ENCODE peak calls at places on chromosomes 2 and 18, in four cellular contexts. W is vagina, G is osteoblast, K is Peyer's patch. R is an unnamed sample.

GRCh38 chr2:207711750-207712487 is 479 bp downstream of the CCNYL1 start:
- DNase-seq in W (no peak), G (no peak), K (peak), R (peak)

GRCh38 chr2:23595601-23596251 is 210.7 kb downstream of the KLHL29 start:
- DNase-seq in W (no peak), G (peak), K (peak), R (no peak)

GRCh38 chr2:11796190-11797171 is 50.0 kb downstream of the LPIN1 start:
- DNase-seq in W (peak), G (no peak), K (no peak), R (no peak)

GRCh38 chr2:64765160-64765805 is 111.6 kb upstream of the SERTAD2 start:
- DNase-seq in W (no peak), G (no peak), K (no peak), R (no peak)

GRCh38 chr18:2846241-2846637 is 567 bp upstream of the EMILIN2 start:
- DNase-seq in W (no peak), G (peak), K (peak), R (no peak)

GRCh38 chr2:121707344-121707919 is 29.2 kb downstream of the NIFK start:
- DNase-seq in W (no peak), G (no peak), K (peak), R (no peak)

GRCh38 chr18:73991570-73991969 is 156.1 kb downstream of the FBXO15 start:
- DNase-seq in W (no peak), G (no peak), K (no peak), R (no peak)

GRCh38 chr18:63604791-63605567 is 17.8 kb downstream of the SERPINB13 start:
- DNase-seq in W (no peak), G (no peak), K (no peak), R (no peak)

GRCh38 chr2:53200072-53200471 is 567.5 kb upstream of the CHAC2 start:
- DNase-seq in W (no peak), G (no peak), K (no peak), R (no peak)

GRCh38 chr18:3624818-3625716 is 175.1 kb downstream of the TGIF1 start:
- DNase-seq in W (no peak), G (peak), K (no peak), R (peak)

GRCh38 chr2:7899923-7900322 is 781.9 kb upstream of the ID2 start:
- DNase-seq in W (no peak), G (no peak), K (no peak), R (no peak)

GRCh38 chr2:136527560-136527959 is 237.8 kb upstream of the THSD7B start:
- DNase-seq in W (no peak), G (no peak), K (no peak), R (no peak)

GRCh38 chr2:216508229-216508628 is 9.6 kb downstream of the RPL37A start:
- DNase-seq in W (no peak), G (no peak), K (no peak), R (no peak)

GRCh38 chr2:72793798-72794447 is 31.9 kb downstream of the EXOC6B start:
- DNase-seq in W (no peak), G (peak), K (no peak), R (no peak)

GRCh38 chr18:73840319-73841065 is 307.1 kb downstream of the FBXO15 start:
- DNase-seq in W (no peak), G (no peak), K (no peak), R (no peak)

GRCh38 chr2:74099835-74100234 is 47.9 kb downstream of the BOLA3 start:
- DNase-seq in W (no peak), G (peak), K (no peak), R (no peak)

GRCh38 chr2:112593761-112594160 is 9.4 kb downstream of the CHCHD5 start:
- DNase-seq in W (no peak), G (peak), K (no peak), R (no peak)

GRCh38 chr2:227529871-227530270 is 57.9 kb downstream of the AGFG1 start:
- DNase-seq in W (no peak), G (no peak), K (no peak), R (no peak)

GRCh38 chr18:9537638-9538037 is 62.3 kb downstream of the RALBP1 start:
- DNase-seq in W (no peak), G (no peak), K (no peak), R (no peak)

GRCh38 chr2:191738667-191739066 is 60.7 kb downstream of the NABP1 start:
- DNase-seq in W (no peak), G (no peak), K (no peak), R (no peak)

GRCh38 chr2:222381556-222381955 is 42.8 kb upstream of the SGPP2 start:
- DNase-seq in W (no peak), G (no peak), K (no peak), R (no peak)

GRCh38 chr18:31977270-31977872 is 34.4 kb upstream of the TRAPPC8 start:
- DNase-seq in W (no peak), G (no peak), K (no peak), R (no peak)

GRCh38 chr2:74887445-74887951 is 53.6 kb downstream of the HK2 start:
- DNase-seq in W (peak), G (peak), K (no peak), R (no peak)

GRCh38 chr2:176637497-176638166 is 368.4 kb downstream of the MTX2 start:
- DNase-seq in W (no peak), G (peak), K (peak), R (no peak)

GRCh38 chr2:207561386-207562080 is 31.8 kb downstream of the CREB1 start:
- DNase-seq in W (no peak), G (no peak), K (no peak), R (no peak)

GRCh38 chr2:217756375-217757107 is 246.3 kb downstream of the TNS1 start:
- DNase-seq in W (no peak), G (peak), K (peak), R (no peak)
- TF ChIP-seq CTCF in W (peak), G (peak), K (peak), R (peak)

GRCh38 chr2:30686000-30686399 is 121.2 kb downstream of the CAPN13 start:
- DNase-seq in W (no peak), G (no peak), K (no peak), R (no peak)
- TF ChIP-seq CTCF in W (no peak), G (peak), K (peak), R (peak)

GRCh38 chr2:9160732-9161131 is 45.9 kb upstream of the ASAP2 start:
- DNase-seq in W (no peak), G (no peak), K (no peak), R (no peak)
- TF ChIP-seq CTCF in W (no peak), G (no peak), K (no peak), R (no peak)

GRCh38 chr2:133497261-133497893 is 70.9 kb downstream of the NCKAP5 start:
- DNase-seq in W (no peak), G (no peak), K (no peak), R (no peak)

GRCh38 chr2:133498166-133498565 is 70.1 kb downstream of the NCKAP5 start:
- DNase-seq in W (no peak), G (no peak), K (no peak), R (no peak)

GRCh38 chr2:133500967-133501366 is 67.3 kb downstream of the NCKAP5 start:
- DNase-seq in W (no peak), G (no peak), K (no peak), R (no peak)

GRCh38 chr2:133495226-133495625 is 73.0 kb downstream of the NCKAP5 start:
- DNase-seq in W (no peak), G (no peak), K (no peak), R (no peak)

GRCh38 chr2:133498615-133499585 is 69.4 kb downstream of the NCKAP5 start:
- DNase-seq in W (no peak), G (no peak), K (no peak), R (no peak)
- TF ChIP-seq CTCF in W (no peak), G (no peak), K (no peak), R (no peak)

DNA sequence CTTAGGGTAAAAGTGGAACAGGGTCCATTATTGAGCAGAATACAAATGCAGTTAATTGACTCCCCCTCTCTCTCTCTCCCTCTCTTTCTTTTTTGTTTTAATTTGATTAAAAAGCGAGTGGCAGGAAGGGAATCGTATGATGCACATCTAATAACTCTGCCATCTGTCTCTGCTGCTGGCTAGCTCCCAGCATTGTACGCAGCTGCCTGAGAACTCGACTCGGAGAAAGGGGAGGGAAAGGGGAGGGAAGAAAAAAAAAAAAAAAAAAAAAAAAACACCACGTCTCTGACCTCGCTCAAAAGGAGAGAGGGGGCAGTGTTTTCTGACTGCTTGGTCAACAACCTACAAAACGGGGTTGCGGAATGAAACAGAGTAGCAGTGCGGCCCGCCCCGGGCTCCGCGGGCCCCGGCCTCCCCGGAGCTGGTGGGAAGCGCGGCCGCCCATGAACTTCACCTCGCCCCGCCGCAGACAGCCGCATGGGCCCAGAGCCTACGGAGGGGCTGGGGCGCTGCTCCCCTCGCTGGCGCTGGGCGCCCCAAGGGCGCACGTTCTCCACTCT is 265.7 kb downstream of the TCF4 start:
- DNase-seq in W (no peak), G (peak), K (peak), R (peak)
- TF ChIP-seq CTCF in W (no peak), G (no peak), K (no peak), R (no peak)

GRCh38 chr2:238876232-238876630 is 28.3 kb downstream of the TWIST2 start:
- DNase-seq in W (no peak), G (no peak), K (no peak), R (no peak)

GRCh38 chr2:238873841-238874240 is 26.0 kb downstream of the TWIST2 start:
- DNase-seq in W (no peak), G (no peak), K (no peak), R (no peak)

GRCh38 chr2:238874330-238875050 is 26.6 kb downstream of the TWIST2 start:
- DNase-seq in W (no peak), G (no peak), K (no peak), R (no peak)

GRCh38 chr2:238875531-238876231 is 27.8 kb downstream of the TWIST2 start:
- DNase-seq in W (no peak), G (no peak), K (no peak), R (no peak)

DNA sequence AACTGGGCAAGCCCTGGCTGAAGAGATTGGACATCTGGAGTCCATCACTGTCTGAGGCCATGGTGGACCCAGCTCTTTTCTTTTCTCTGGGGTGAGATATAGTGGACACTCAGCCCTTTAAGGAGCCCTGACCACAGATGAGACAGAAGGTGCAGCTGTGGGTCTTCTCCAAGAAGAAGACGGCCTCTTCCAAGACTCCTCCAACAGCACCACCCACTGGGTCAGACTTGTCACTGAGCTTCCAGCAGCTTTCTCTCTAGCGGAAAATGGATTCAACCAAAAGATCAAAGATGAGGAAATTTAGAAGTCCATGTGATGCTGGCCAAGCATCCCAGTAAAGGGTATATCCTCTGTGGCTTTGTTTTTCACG is 27.3 kb downstream of the TWIST2 start:
- DNase-seq in W (no peak), G (no peak), K (no peak), R (no peak)
- TF ChIP-seq CTCF in W (peak), G (peak), K (no peak), R (no peak)

GRCh38 chr2:148259674-148260073 is 238.8 kb downstream of the MBD5 start:
- DNase-seq in W (no peak), G (no peak), K (no peak), R (no peak)
- TF ChIP-seq CTCF in W (no peak), G (no peak), K (no peak), R (no peak)

GRCh38 chr2:158754303-158754611 is 40.9 kb upstream of the DAPL1 start:
- DNase-seq in W (no peak), G (no peak), K (no peak), R (no peak)

GRCh38 chr2:158756976-158757375 is 38.1 kb upstream of the DAPL1 start:
- DNase-seq in W (no peak), G (no peak), K (no peak), R (no peak)

GRCh38 chr2:158756331-158756730 is 38.8 kb upstream of the DAPL1 start:
- DNase-seq in W (no peak), G (no peak), K (no peak), R (no peak)

GRCh38 chr2:158755310-158755709 is 39.8 kb upstream of the DAPL1 start:
- DNase-seq in W (no peak), G (no peak), K (no peak), R (no peak)

GRCh38 chr2:158755738-158756137 is 39.4 kb upstream of the DAPL1 start:
- DNase-seq in W (no peak), G (no peak), K (no peak), R (no peak)
- TF ChIP-seq CTCF in W (no peak), G (peak), K (no peak), R (peak)